ENCODE peak calls at places on chromosome 1, in four cellular contexts. U, K, A and L are unnamed samples.

GRCh38 chr1:51850420-51851297 is 27.9 kb downstream of the NRDC start:
- DNase-seq in U (peak; percentile 12), K (peak; percentile 28), A (no peak), L (no peak)

GRCh38 chr1:15386128-15386824 is 23.4 kb upstream of the EFHD2 start:
- DNase-seq in U (no peak), K (no peak), A (no peak), L (no peak)

GRCh38 chr1:234531181-234532132 is 52.5 kb upstream of the TARBP1 start:
- DNase-seq in U (no peak), K (no peak), A (no peak), L (peak; percentile 42)

GRCh38 chr1:112718691-112719418 is 3.7 kb upstream of the PPM1J start:
- DNase-seq in U (peak; percentile 90), K (peak; percentile 74), A (no peak), L (peak; percentile 83)

GRCh38 chr1:159900086-159900680 is at the start of gene CFAP45:
- DNase-seq in U (no peak), K (peak; percentile 97), A (no peak), L (peak; percentile 92)

GRCh38 chr1:19210772-19211549 is 895 bp upstream of the UBR4 start:
- DNase-seq in U (no peak), K (no peak), A (no peak), L (no peak)

GRCh38 chr1:31739281-31739853 is 24.8 kb downstream of the ADGRB2 start:
- DNase-seq in U (no peak), K (peak; percentile 66), A (no peak), L (peak; percentile 62)

GRCh38 chr1:161084205-161084988 is 5.0 kb downstream of the NECTIN4 start:
- DNase-seq in U (no peak), K (no peak), A (no peak), L (no peak)

GRCh38 chr1:155277896-155278688 is 829 bp downstream of the HCN3 start:
- DNase-seq in U (peak; percentile 80), K (peak; percentile 87), A (peak; percentile 51), L (peak; percentile 98)

GRCh38 chr1:226310123-226310540 is 1.2 kb upstream of the LIN9 start:
- DNase-seq in U (no peak), K (no peak), A (peak; percentile 12), L (no peak)

GRCh38 chr1:230713915-230714764 is at the start of gene AGT:
- DNase-seq in U (no peak), K (no peak), A (peak; percentile 95), L (no peak)

GRCh38 chr1:3126756-3127718 is 58.0 kb downstream of the PRDM16 start:
- DNase-seq in U (no peak), K (no peak), A (no peak), L (no peak)

GRCh38 chr1:29849038-29849750 is 612.9 kb downstream of the PTPRU start:
- DNase-seq in U (peak; percentile 45), K (peak; percentile 50), A (peak; percentile 32), L (peak; percentile 76)

GRCh38 chr1:68320349-68320748 is 88.0 kb upstream of the WLS start:
- DNase-seq in U (no peak), K (no peak), A (no peak), L (peak; percentile 25)

GRCh38 chr1:150974580-150975478 is at the start of gene CERS2:
- DNase-seq in U (peak; percentile 95), K (peak; percentile 84), A (peak; percentile 52), L (peak; percentile 68)

GRCh38 chr1:6235302-6235680 is 473 bp downstream of the ICMT start:
- DNase-seq in U (no peak), K (no peak), A (no peak), L (no peak)

GRCh38 chr1:241895013-241895412 is 47.0 kb downstream of the EXO1 start:
- DNase-seq in U (no peak), K (no peak), A (no peak), L (no peak)

GRCh38 chr1:40906781-40907400 is 44.7 kb upstream of the CITED4 start:
- DNase-seq in U (no peak), K (no peak), A (peak; percentile 48), L (no peak)

GRCh38 chr1:205827623-205828022 is 14.6 kb upstream of the SLC41A1 start:
- DNase-seq in U (no peak), K (no peak), A (no peak), L (no peak)
- TF ChIP-seq CTCF in U (no peak), K (no peak), A (no peak), L (no peak)

DNA sequence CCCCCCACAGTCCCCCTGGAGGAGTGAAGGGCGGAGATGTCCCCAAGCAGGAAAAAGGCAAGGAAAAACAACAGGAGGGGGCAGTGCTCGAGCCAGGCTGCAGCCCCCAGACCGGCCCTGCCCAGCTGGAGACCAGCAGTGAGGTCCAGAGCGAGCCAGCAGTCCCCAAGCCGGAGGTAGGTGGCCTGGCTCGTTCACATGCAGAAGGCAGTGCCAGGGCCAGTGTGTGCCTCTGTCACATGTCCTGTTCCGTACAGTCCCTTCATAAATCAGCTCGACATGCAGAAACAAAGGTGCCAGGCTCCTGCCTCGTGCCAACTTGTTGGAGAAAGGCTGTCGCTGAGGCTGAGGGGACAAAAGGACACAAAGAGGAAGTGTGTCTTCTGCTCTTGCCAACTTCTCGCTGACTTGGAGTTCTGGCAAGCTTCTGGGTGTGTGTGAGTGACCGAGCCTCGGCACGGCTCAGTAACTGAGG is 24.1 kb upstream of the MPZL1 start:
- DNase-seq in U (no peak), K (no peak), A (no peak), L (no peak)
- TF ChIP-seq FOXJ3 in U (no peak), K (no peak), A (no peak), L (no peak)

GRCh38 chr1:71068325-71069240 is 12.3 kb downstream of the ZRANB2 start:
- DNase-seq in U (no peak), K (no peak), A (no peak), L (no peak)

GRCh38 chr1:71074681-71075080 is 6.2 kb downstream of the ZRANB2 start:
- DNase-seq in U (no peak), K (no peak), A (no peak), L (no peak)

GRCh38 chr1:71071720-71072119 is 9.1 kb downstream of the ZRANB2 start:
- DNase-seq in U (no peak), K (no peak), A (no peak), L (no peak)

GRCh38 chr1:71072273-71072672 is 8.6 kb downstream of the ZRANB2 start:
- DNase-seq in U (no peak), K (no peak), A (no peak), L (no peak)
- TF ChIP-seq MAX in U (no peak), K (no peak), A (no peak), L (no peak)

DNA sequence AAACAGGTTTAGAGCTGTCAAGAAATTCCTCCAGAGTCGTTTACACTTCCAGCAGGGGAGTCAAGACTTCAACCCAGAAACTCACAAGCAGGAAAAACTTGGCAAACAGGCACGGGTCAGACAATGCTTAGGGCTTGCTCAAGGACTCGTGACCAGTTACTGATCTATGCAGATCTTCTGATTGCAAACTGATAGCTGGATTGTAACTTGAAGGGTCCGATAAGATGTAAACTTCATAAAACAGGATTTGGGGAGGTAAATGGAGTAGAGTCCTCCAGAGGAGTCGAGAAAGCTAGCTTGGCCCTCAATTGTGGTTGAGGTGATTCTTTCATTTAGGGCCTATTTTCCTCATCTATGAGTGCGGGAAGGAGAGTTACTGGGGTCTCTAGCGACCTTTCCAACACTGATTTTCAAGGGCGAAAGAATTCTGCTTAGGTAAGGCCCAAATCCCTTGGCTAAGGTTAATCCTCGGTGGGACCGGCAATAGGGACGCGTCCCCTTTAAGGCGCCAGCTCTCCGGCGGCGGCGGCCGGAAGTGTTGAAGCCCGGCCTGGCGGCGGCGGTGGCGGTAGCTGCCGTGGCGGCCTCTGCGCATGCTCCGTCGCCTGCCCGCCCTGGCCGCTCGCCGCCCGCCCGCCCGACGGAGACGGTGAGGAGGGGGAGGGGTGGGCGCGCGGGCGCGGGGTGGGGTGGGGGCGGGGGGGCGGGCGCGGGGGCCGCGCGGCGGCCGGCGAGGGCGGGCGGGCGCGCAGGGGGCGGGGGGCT is at the start of gene GMEB1:
- DNase-seq in U (peak; percentile 99), K (peak; percentile 100), A (peak; percentile 73), L (peak; percentile 85)
- TF ChIP-seq CTCF in U (no peak), K (peak; percentile 9), A (no peak), L (no peak)

GRCh38 chr1:11929849-11930248 is 3.6 kb upstream of the KIAA2013 start:
- DNase-seq in U (peak; percentile 79), K (no peak), A (peak; percentile 62), L (no peak)

GRCh38 chr1:11934295-11935039 is at the start of gene PLOD1:
- DNase-seq in U (peak; percentile 93), K (peak; percentile 97), A (peak; percentile 79), L (peak; percentile 76)

GRCh38 chr1:11927866-11928592 is 1.8 kb upstream of the KIAA2013 start:
- DNase-seq in U (no peak), K (no peak), A (peak; percentile 82), L (no peak)

GRCh38 chr1:11931845-11932244 is 2.7 kb upstream of the PLOD1 start:
- DNase-seq in U (no peak), K (no peak), A (no peak), L (no peak)

GRCh38 chr1:11930571-11931445 is 3.7 kb upstream of the PLOD1 start:
- DNase-seq in U (peak; percentile 60), K (no peak), A (peak; percentile 32), L (no peak)
- TF ChIP-seq FOXJ3 in U (no peak), K (no peak), A (no peak), L (no peak)

GRCh38 chr1:34049477-34049876 is 115.6 kb downstream of the CSMD2 start:
- DNase-seq in U (no peak), K (no peak), A (no peak), L (no peak)

GRCh38 chr1:34049994-34050393 is 115.0 kb downstream of the CSMD2 start:
- DNase-seq in U (no peak), K (no peak), A (no peak), L (no peak)

GRCh38 chr1:34053660-34054059 is 111.4 kb downstream of the CSMD2 start:
- DNase-seq in U (no peak), K (no peak), A (no peak), L (no peak)

GRCh38 chr1:34052565-34052964 is 112.5 kb downstream of the CSMD2 start:
- DNase-seq in U (no peak), K (no peak), A (no peak), L (no peak)

DNA sequence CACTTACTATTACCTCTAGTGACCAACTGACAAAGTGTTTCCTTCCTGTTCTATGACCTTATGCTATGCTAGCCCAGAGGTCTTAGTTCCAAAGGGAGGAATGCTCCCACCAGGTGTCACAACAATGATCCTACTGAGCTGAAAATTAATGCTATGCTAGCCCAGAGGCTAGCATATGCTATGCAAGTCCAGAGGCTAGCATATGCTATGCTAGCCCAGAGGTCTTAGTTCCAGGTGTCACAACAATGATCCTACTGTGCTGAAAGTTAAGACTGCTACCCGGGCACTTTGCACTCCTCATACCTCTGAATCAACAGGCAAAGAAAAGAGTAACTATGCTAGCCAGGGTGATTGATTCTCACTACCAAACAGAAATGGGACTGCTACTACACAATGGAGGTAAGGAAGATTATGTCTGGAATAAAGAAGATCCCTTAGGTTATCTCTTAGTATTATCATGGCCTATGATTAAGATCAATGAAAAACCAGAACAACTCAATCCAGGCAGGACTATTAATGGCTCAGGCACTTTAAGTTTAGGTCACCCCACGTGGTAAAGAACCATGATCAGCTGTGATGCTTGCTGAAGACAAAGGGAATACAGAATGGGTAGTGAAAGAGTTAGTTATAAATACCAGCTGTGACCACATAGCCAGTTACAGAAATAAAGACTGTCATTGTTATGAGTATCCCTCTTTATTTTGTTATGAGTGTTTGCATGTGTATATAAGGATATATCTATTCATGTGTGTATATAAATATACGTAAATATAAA is 114.1 kb downstream of the CSMD2 start:
- DNase-seq in U (no peak), K (no peak), A (no peak), L (no peak)
- TF ChIP-seq MAX in U (no peak), K (no peak), A (no peak), L (no peak)